ENCODE peak calls at places on chromosome X, in eight cellular contexts. Y is transverse colon, I is adrenal gland, P is OCI-LY7, B is IMR-90, X is thyroid gland, A is PC-3, N is AG04450. Z is an unnamed sample.

GRCh38 chrX:24703185-24703494 is 9.4 kb downstream of the POLA1 start:
- DNase-seq in Y (no peak), I (no peak), P (no peak), B (no peak), X (no peak), A (no peak), N (no peak), Z (no peak)

GRCh38 chrX:104668550-104668949 is 102.6 kb downstream of the IL1RAPL2 start:
- DNase-seq in Y (no peak), I (no peak), P (peak), B (peak), X (no peak), A (peak), N (no peak), Z (no peak)

GRCh38 chrX:78104447-78105176 is 564 bp downstream of the PGK1 start:
- DNase-seq in Y (peak), I (peak), P (peak), B (peak), X (peak), A (peak), N (no peak), Z (peak)

GRCh38 chrX:110210417-110211139 is 107.3 kb downstream of the AMMECR1 start:
- DNase-seq in Y (no peak), I (no peak), P (no peak), B (peak), X (no peak), A (peak), N (peak), Z (peak)

GRCh38 chrX:132876509-132876837 is 82.0 kb downstream of the HS6ST2 start:
- DNase-seq in Y (no peak), I (no peak), P (no peak), B (no peak), X (no peak), A (no peak), N (no peak), Z (no peak)

GRCh38 chrX:129488359-129488758 is 34.9 kb downstream of the SMARCA1 start:
- DNase-seq in Y (no peak), I (no peak), P (no peak), B (no peak), X (no peak), A (no peak), N (no peak), Z (no peak)

GRCh38 chrX:106740193-106740780 is 13.8 kb downstream of the RNF128 start:
- DNase-seq in Y (no peak), I (peak), P (no peak), B (no peak), X (no peak), A (no peak), N (no peak), Z (no peak)

GRCh38 chrX:133670394-133670793 is 255.1 kb upstream of the GPC4 start:
- DNase-seq in Y (no peak), I (peak), P (peak), B (peak), X (no peak), A (peak), N (peak), Z (peak)

GRCh38 chrX:16511776-16512400 is 138.1 kb upstream of the S100G start:
- DNase-seq in Y (no peak), I (no peak), P (no peak), B (peak), X (no peak), A (no peak), N (no peak), Z (no peak)

GRCh38 chrX:150517303-150517896 is 51.0 kb upstream of the MTM1 start:
- DNase-seq in Y (no peak), I (no peak), P (no peak), B (peak), X (no peak), A (no peak), N (peak), Z (no peak)

GRCh38 chrX:130716822-130717405 is 186.1 kb downstream of the ENOX2 start:
- DNase-seq in Y (no peak), I (no peak), P (no peak), B (no peak), X (no peak), A (peak), N (no peak), Z (no peak)

GRCh38 chrX:65241059-65241721 is 264.9 kb upstream of the ZC4H2 start:
- DNase-seq in Y (no peak), I (no peak), P (no peak), B (no peak), X (no peak), A (no peak), N (no peak), Z (no peak)

GRCh38 chrX:101668143-101668542 is 8.5 kb upstream of the ARMCX2 start:
- DNase-seq in Y (no peak), I (no peak), P (no peak), B (no peak), X (no peak), A (no peak), N (no peak), Z (no peak)

GRCh38 chrX:627510-627964 is 3.1 kb upstream of the SHOX start:
- DNase-seq in Y (no peak), I (no peak), P (no peak), B (no peak), X (no peak), A (no peak), N (no peak), Z (no peak)

GRCh38 chrX:101550362-101550761 is at the start of gene ARMCX1:
- DNase-seq in Y (peak), I (peak), P (no peak), B (peak), X (peak), A (no peak), N (peak), Z (peak)

GRCh38 chrX:124212622-124213021 is 119.8 kb upstream of the TEX13D start:
- DNase-seq in Y (no peak), I (no peak), P (peak), B (no peak), X (no peak), A (no peak), N (no peak), Z (no peak)

GRCh38 chrX:118181030-118181429 is 64.4 kb upstream of the KLHL13 start:
- DNase-seq in Y (no peak), I (peak), P (no peak), B (peak), X (no peak), A (peak), N (no peak), Z (peak)

GRCh38 chrX:3651272-3651671 is 62.2 kb downstream of the PRKX start:
- DNase-seq in Y (no peak), I (no peak), P (peak), B (peak), X (peak), A (peak), N (no peak), Z (peak)

GRCh38 chrX:117610049-117610448 is 506.6 kb downstream of the KLHL13 start:
- DNase-seq in Y (no peak), I (no peak), P (no peak), B (no peak), X (no peak), A (no peak), N (no peak), Z (no peak)

GRCh38 chrX:143854006-143854405 is 29.9 kb upstream of the UBE2NL start:
- DNase-seq in Y (no peak), I (no peak), P (no peak), B (peak), X (no peak), A (peak), N (no peak), Z (peak)

GRCh38 chrX:76517544-76517943 is 90.0 kb downstream of the MAGEE1 start:
- DNase-seq in Y (no peak), I (no peak), P (no peak), B (no peak), X (no peak), A (no peak), N (no peak), Z (no peak)

GRCh38 chrX:139936259-139936658 is 3.4 kb upstream of the ATP11C start:
- DNase-seq in Y (no peak), I (no peak), P (peak), B (no peak), X (no peak), A (peak), N (no peak), Z (no peak)

GRCh38 chrX:40094041-40094899 is 3.5 kb downstream of the BCOR start:
- DNase-seq in Y (peak), I (peak), P (no peak), B (peak), X (peak), A (peak), N (no peak), Z (no peak)

GRCh38 chrX:149652232-149652981 is 20.8 kb upstream of the TMEM185A start:
- DNase-seq in Y (no peak), I (no peak), P (no peak), B (no peak), X (no peak), A (no peak), N (no peak), Z (no peak)

GRCh38 chrX:112840382-112841113 is at the start of gene AMOT:
- DNase-seq in Y (peak), I (peak), P (peak), B (peak), X (peak), A (peak), N (no peak), Z (peak)

GRCh38 chrX:110321081-110321480 is 3.2 kb upstream of the AMMECR1 start:
- DNase-seq in Y (no peak), I (no peak), P (no peak), B (no peak), X (no peak), A (no peak), N (no peak), Z (no peak)

GRCh38 chrX:139200793-139201192 is 329.7 kb upstream of the F9 start:
- DNase-seq in Y (no peak), I (no peak), P (no peak), B (peak), X (no peak), A (peak), N (no peak), Z (no peak)

GRCh38 chrX:1534321-1535168 is 2.4 kb downstream of the P2RY8 start:
- DNase-seq in Y (no peak), I (peak), P (peak), B (no peak), X (no peak), A (no peak), N (no peak), Z (no peak)

GRCh38 chrX:130626521-130626920 is 224.7 kb downstream of the RBMX2 start:
- DNase-seq in Y (no peak), I (no peak), P (no peak), B (peak), X (no peak), A (no peak), N (no peak), Z (no peak)

GRCh38 chrX:119008122-119008744 is 33.8 kb downstream of the LONRF3 start:
- DNase-seq in Y (peak), I (peak), P (peak), B (peak), X (peak), A (peak), N (no peak), Z (peak)

GRCh38 chrX:154373340-154374306 is 811 bp downstream of the FLNA start:
- DNase-seq in Y (peak), I (peak), P (no peak), B (peak), X (peak), A (peak), N (peak), Z (peak)

GRCh38 chrX:9912341-9912740 is 54.8 kb upstream of the CLDN34 start:
- DNase-seq in Y (no peak), I (no peak), P (no peak), B (peak), X (peak), A (no peak), N (no peak), Z (peak)

GRCh38 chrX:75603833-75604232 is 81.0 kb upstream of the ZDHHC15 start:
- DNase-seq in Y (no peak), I (no peak), P (peak), B (peak), X (no peak), A (peak), N (no peak), Z (peak)

GRCh38 chrX:11944486-11944885 is 186.4 kb downstream of the MSL3 start:
- DNase-seq in Y (no peak), I (no peak), P (peak), B (peak), X (no peak), A (peak), N (no peak), Z (peak)

GRCh38 chrX:2600564-2600963 is 90.5 kb upstream of the CD99 start:
- DNase-seq in Y (no peak), I (no peak), P (no peak), B (no peak), X (no peak), A (no peak), N (no peak), Z (no peak)

GRCh38 chrX:124736553-124737240 is 390.3 kb downstream of the SH2D1A start:
- DNase-seq in Y (no peak), I (no peak), P (no peak), B (no peak), X (no peak), A (no peak), N (no peak), Z (no peak)

GRCh38 chrX:150364347-150365050 is 1.4 kb downstream of the MAMLD1 start:
- DNase-seq in Y (peak), I (peak), P (no peak), B (peak), X (peak), A (peak), N (no peak), Z (no peak)

GRCh38 chrX:17553451-17553850 is 178.5 kb downstream of the NHS start:
- DNase-seq in Y (peak), I (peak), P (no peak), B (peak), X (no peak), A (peak), N (no peak), Z (peak)

GRCh38 chrX:100980608-100981497 is 11.3 kb downstream of the ARL13A start:
- DNase-seq in Y (no peak), I (peak), P (no peak), B (peak), X (peak), A (peak), N (no peak), Z (peak)

GRCh38 chrX:52874661-52875060 is 6.8 kb upstream of the XAGE3 start:
- DNase-seq in Y (no peak), I (no peak), P (no peak), B (no peak), X (no peak), A (no peak), N (no peak), Z (no peak)

GRCh38 chrX:151722241-151722846 is 6.5 kb downstream of the FATE1 start:
- DNase-seq in Y (peak), I (no peak), P (peak), B (no peak), X (peak), A (no peak), N (no peak), Z (no peak)
- TF ChIP-seq CTCF in Y (no peak), I (no peak), P (peak), B (peak), X (no peak), A (no peak), N (peak), Z (no peak)

DNA sequence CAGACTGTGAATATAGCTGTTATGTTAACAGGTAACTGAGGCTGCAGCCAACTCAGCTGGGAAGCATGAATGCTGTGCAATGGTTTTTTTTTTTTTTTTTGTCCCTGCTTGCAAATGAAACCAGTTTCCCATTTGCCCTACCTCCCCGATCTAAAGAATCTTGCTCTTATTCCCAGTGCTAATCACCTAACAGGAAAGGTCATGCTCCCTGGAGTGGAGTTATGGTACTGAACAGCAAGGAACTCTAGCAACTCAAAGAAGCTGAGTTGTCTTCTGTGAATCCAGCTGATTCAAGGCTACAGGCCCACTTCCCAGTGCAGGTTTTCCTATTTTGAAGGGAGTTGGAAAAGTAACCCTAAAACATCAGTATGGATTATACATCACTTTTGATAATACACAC is 52.1 kb downstream of the HTR2C start:
- DNase-seq in Y (no peak), I (no peak), P (no peak), B (no peak), X (no peak), A (no peak), N (no peak), Z (no peak)
- H3K27ac ChIP-seq in Y (no peak), I (no peak), P (no peak), B (no peak), X (no peak), A (no peak), N (no peak), Z (no peak)

GRCh38 chrX:120857240-120857639 is 18.4 kb downstream of the CT47B1 start:
- DNase-seq in Y (no peak), I (no peak), P (peak), B (no peak), X (no peak), A (peak), N (no peak), Z (no peak)
- TF ChIP-seq CTCF in Y (no peak), I (no peak), P (peak), B (no peak), X (no peak), A (peak), N (no peak), Z (no peak)

DNA sequence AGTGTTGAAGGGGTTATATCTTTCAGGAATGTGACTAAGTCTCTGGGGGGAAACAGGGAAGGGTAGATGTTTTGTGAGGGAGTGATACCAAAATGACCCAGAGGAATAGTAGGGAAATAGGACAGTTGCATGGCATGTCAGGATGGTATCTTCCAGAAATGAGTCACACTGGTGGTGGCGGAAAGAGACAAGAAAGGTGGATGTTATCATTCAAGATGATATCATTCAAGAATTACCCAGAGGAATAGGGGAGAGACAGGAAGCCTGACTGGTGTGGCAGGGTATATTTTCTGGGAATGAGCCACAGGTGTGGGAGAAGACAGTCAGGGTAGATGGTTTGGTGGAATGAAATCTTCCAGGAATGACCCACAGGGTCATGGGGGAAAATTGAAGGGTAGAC is 61.1 kb downstream of the MAOA start:
- DNase-seq in Y (no peak), I (no peak), P (no peak), B (no peak), X (no peak), A (peak), N (no peak), Z (no peak)
- H3K27ac ChIP-seq in Y (no peak), I (no peak), P (no peak), B (no peak), X (no peak), A (peak), N (no peak), Z (no peak)

GRCh38 chrX:48474127-48474526 is 1.9 kb upstream of the FTSJ1 start:
- DNase-seq in Y (no peak), I (no peak), P (peak), B (no peak), X (no peak), A (peak), N (no peak), Z (no peak)
- TF ChIP-seq CTCF in Y (no peak), I (peak), P (peak), B (peak), X (no peak), A (peak), N (peak), Z (no peak)

GRCh38 chrX:30893206-30893605 is 4.2 kb upstream of the TAB3 start:
- DNase-seq in Y (no peak), I (no peak), P (no peak), B (no peak), X (no peak), A (peak), N (no peak), Z (peak)
- H3K27ac ChIP-seq in Y (no peak), I (no peak), P (no peak), B (no peak), X (no peak), A (peak), N (no peak), Z (peak)

DNA sequence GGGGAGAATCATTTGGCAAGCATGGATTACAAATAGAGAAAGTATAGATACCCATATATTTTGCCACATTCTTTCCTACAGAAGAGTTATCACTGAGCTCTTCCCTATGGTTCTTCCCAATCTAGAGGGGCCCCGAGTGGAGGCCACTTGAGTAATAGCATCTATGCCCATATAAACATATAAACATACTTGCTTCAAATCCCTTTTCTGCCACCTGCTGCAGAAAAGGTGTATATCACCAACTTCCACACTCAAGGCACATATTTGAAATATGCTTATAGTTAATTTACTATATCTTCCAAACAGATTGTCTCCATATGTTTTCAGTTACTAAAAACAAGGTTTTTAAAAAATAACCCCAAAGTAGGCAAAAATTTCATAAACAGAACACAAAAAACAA is 642.8 kb upstream of the DIPK2B start:
- DNase-seq in Y (no peak), I (no peak), P (no peak), B (no peak), X (no peak), A (peak), N (no peak), Z (no peak)
- TF ChIP-seq CTCF in Y (no peak), I (no peak), P (peak), B (peak), X (no peak), A (peak), N (no peak), Z (no peak)

GRCh38 chrX:108298165-108298602 is 140.0 kb downstream of the COL4A6 start:
- DNase-seq in Y (no peak), I (no peak), P (no peak), B (no peak), X (no peak), A (no peak), N (no peak), Z (no peak)
- H3K27ac ChIP-seq in Y (no peak), I (no peak), P (no peak), B (no peak), X (no peak), A (no peak), N (no peak), Z (peak)

GRCh38 chrX:122203399-122203798 is 980.7 kb upstream of the GRIA3 start:
- DNase-seq in Y (no peak), I (no peak), P (no peak), B (no peak), X (no peak), A (no peak), N (no peak), Z (no peak)
- TF ChIP-seq CTCF in Y (no peak), I (no peak), P (no peak), B (no peak), X (no peak), A (no peak), N (no peak), Z (no peak)